ENCODE peak calls at places on chromosomes 2 and 18, in four cellular contexts. One of them, this sample, is unnamed.

GRCh38 chr18:77321823-77322805 is 72.5 kb downstream of the GALR1 start:
- DNase-seq in psoas muscle: no peak
- DNase-seq in progenitor cell of endocrine pancreas: no peak
- DNase-seq in pancreas: peak
- DNase-seq in this sample: no peak

GRCh38 chr2:37599688-37600525 is 71.5 kb downstream of the CDC42EP3 start:
- DNase-seq in psoas muscle: no peak
- DNase-seq in progenitor cell of endocrine pancreas: no peak
- DNase-seq in pancreas: no peak
- DNase-seq in this sample: no peak

GRCh38 chr2:38740851-38741541 is 10.2 kb downstream of the SRSF7 start:
- DNase-seq in psoas muscle: no peak
- DNase-seq in progenitor cell of endocrine pancreas: no peak
- DNase-seq in pancreas: no peak
- DNase-seq in this sample: no peak

GRCh38 chr18:78948221-78948620 is 31.4 kb upstream of the SALL3 start:
- DNase-seq in psoas muscle: no peak
- DNase-seq in progenitor cell of endocrine pancreas: no peak
- DNase-seq in pancreas: no peak
- DNase-seq in this sample: no peak

GRCh38 chr2:232260075-232260474 is 118.5 kb upstream of the ALPP start:
- DNase-seq in psoas muscle: no peak
- DNase-seq in progenitor cell of endocrine pancreas: no peak
- DNase-seq in pancreas: no peak
- DNase-seq in this sample: peak

GRCh38 chr18:47716632-47717185 is 213.8 kb downstream of the SMAD2 start:
- DNase-seq in psoas muscle: no peak
- DNase-seq in progenitor cell of endocrine pancreas: no peak
- DNase-seq in pancreas: no peak
- DNase-seq in this sample: no peak

GRCh38 chr2:227655454-227655853 is 11.2 kb upstream of the SCYGR5 start:
- DNase-seq in psoas muscle: no peak
- DNase-seq in progenitor cell of endocrine pancreas: no peak
- DNase-seq in pancreas: no peak
- DNase-seq in this sample: no peak

GRCh38 chr18:6476880-6477279 is 62.2 kb upstream of the L3MBTL4 start:
- DNase-seq in psoas muscle: no peak
- DNase-seq in progenitor cell of endocrine pancreas: no peak
- DNase-seq in pancreas: no peak
- DNase-seq in this sample: no peak

GRCh38 chr18:77501266-77501665 is 251.6 kb downstream of the GALR1 start:
- DNase-seq in psoas muscle: no peak
- DNase-seq in progenitor cell of endocrine pancreas: no peak
- DNase-seq in pancreas: no peak
- DNase-seq in this sample: no peak

GRCh38 chr2:207180741-207181140 is 15.0 kb upstream of the KLF7 start:
- DNase-seq in psoas muscle: no peak
- DNase-seq in progenitor cell of endocrine pancreas: no peak
- DNase-seq in pancreas: no peak
- DNase-seq in this sample: no peak

GRCh38 chr18:58195278-58195721 is 151.3 kb downstream of the NEDD4L start:
- DNase-seq in psoas muscle: no peak
- DNase-seq in progenitor cell of endocrine pancreas: no peak
- DNase-seq in pancreas: peak
- DNase-seq in this sample: peak

GRCh38 chr2:32264422-32265149 is at the start of gene NLRC4:
- DNase-seq in psoas muscle: no peak
- DNase-seq in progenitor cell of endocrine pancreas: no peak
- DNase-seq in pancreas: no peak
- DNase-seq in this sample: no peak

GRCh38 chr2:40244251-40245010 is 207.5 kb downstream of the SLC8A1 start:
- DNase-seq in psoas muscle: peak
- DNase-seq in progenitor cell of endocrine pancreas: peak
- DNase-seq in pancreas: peak
- DNase-seq in this sample: peak

GRCh38 chr2:120683701-120684100 is 52.0 kb upstream of the GLI2 start:
- DNase-seq in psoas muscle: no peak
- DNase-seq in progenitor cell of endocrine pancreas: no peak
- DNase-seq in pancreas: no peak
- DNase-seq in this sample: no peak

GRCh38 chr18:54983041-54983686 is 23.9 kb upstream of the CCDC68 start:
- DNase-seq in psoas muscle: no peak
- DNase-seq in progenitor cell of endocrine pancreas: no peak
- DNase-seq in pancreas: no peak
- DNase-seq in this sample: no peak

GRCh38 chr2:160062283-160063005 is at the start of gene PLA2R1:
- DNase-seq in psoas muscle: peak
- DNase-seq in progenitor cell of endocrine pancreas: peak
- DNase-seq in pancreas: peak
- DNase-seq in this sample: peak

GRCh38 chr2:67733517-67733916 is 329.3 kb downstream of the C1D start:
- DNase-seq in psoas muscle: no peak
- DNase-seq in progenitor cell of endocrine pancreas: no peak
- DNase-seq in pancreas: peak
- DNase-seq in this sample: peak
- TF ChIP-seq CTCF in psoas muscle: no peak
- TF ChIP-seq CTCF in progenitor cell of endocrine pancreas: peak
- TF ChIP-seq CTCF in pancreas: peak
- TF ChIP-seq CTCF in this sample: peak

GRCh38 chr2:84840306-84840705 is 40.6 kb downstream of the TRABD2A start:
- DNase-seq in psoas muscle: no peak
- DNase-seq in progenitor cell of endocrine pancreas: no peak
- DNase-seq in pancreas: no peak
- DNase-seq in this sample: no peak
- TF ChIP-seq CTCF in psoas muscle: no peak
- TF ChIP-seq CTCF in progenitor cell of endocrine pancreas: peak
- TF ChIP-seq CTCF in pancreas: no peak
- TF ChIP-seq CTCF in this sample: no peak

DNA sequence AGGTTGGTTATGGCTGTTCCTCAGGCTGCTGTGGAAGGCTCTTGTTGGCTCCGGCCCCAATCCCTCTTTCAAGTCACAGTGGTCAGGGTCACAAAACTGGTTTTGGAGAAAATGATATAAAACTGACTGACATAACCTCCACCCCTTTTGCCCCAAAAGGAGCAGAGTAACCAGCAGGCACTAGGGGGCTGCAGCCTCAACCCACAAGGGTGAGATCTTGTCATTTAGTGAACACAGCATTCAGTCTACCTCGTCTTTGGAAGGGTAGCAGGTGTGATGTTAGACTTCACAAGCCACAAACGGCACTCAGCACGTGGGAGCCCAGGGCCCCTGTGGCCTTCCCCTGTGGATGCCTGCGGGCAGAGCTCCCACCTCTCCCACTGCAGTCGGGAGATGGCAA is 372.1 kb upstream of the MYT1L start:
- DNase-seq in psoas muscle: no peak
- DNase-seq in progenitor cell of endocrine pancreas: no peak
- DNase-seq in pancreas: no peak
- DNase-seq in this sample: no peak
- TF ChIP-seq CTCF in psoas muscle: no peak
- TF ChIP-seq CTCF in progenitor cell of endocrine pancreas: no peak
- TF ChIP-seq CTCF in pancreas: no peak
- TF ChIP-seq CTCF in this sample: no peak

DNA sequence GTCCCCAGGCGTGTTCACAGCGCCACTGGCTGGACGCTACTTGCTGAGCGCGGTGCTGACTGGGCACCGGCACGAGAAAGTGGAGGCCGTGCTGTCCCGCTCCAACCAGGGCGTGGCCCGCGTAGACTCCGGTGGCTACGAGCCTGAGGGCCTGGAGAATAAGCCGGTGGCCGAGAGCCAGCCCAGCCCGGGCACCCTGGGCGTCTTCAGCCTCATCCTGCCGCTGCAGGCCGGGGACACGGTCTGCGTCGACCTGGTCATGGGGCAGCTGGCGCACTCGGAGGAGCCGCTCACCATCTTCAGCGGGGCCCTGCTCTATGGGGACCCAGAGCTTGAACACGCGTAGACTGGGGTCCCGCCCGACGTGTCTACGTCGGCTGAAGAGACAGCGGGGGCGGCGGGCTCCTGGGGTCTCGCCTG is 892 bp upstream of the KHK start:
- DNase-seq in psoas muscle: peak
- DNase-seq in progenitor cell of endocrine pancreas: no peak
- DNase-seq in pancreas: peak
- DNase-seq in this sample: peak
- TF ChIP-seq CTCF in psoas muscle: peak
- TF ChIP-seq CTCF in progenitor cell of endocrine pancreas: no peak
- TF ChIP-seq CTCF in pancreas: no peak
- TF ChIP-seq CTCF in this sample: no peak

GRCh38 chr2:10707831-10708230 is 13.6 kb upstream of the ATP6V1C2 start:
- DNase-seq in psoas muscle: no peak
- DNase-seq in progenitor cell of endocrine pancreas: no peak
- DNase-seq in pancreas: no peak
- DNase-seq in this sample: no peak

GRCh38 chr2:10712186-10712809 is 9.1 kb upstream of the ATP6V1C2 start:
- DNase-seq in psoas muscle: no peak
- DNase-seq in progenitor cell of endocrine pancreas: no peak
- DNase-seq in pancreas: no peak
- DNase-seq in this sample: no peak

GRCh38 chr2:10704034-10704594 is 14.3 kb upstream of the NOL10 start:
- DNase-seq in psoas muscle: no peak
- DNase-seq in progenitor cell of endocrine pancreas: no peak
- DNase-seq in pancreas: no peak
- DNase-seq in this sample: no peak

GRCh38 chr2:10706033-10706432 is 15.4 kb upstream of the ATP6V1C2 start:
- DNase-seq in psoas muscle: no peak
- DNase-seq in progenitor cell of endocrine pancreas: no peak
- DNase-seq in pancreas: no peak
- DNase-seq in this sample: no peak

GRCh38 chr2:10709290-10709939 is 12.0 kb upstream of the ATP6V1C2 start:
- DNase-seq in psoas muscle: no peak
- DNase-seq in progenitor cell of endocrine pancreas: no peak
- DNase-seq in pancreas: no peak
- DNase-seq in this sample: peak
- TF ChIP-seq CTCF in psoas muscle: no peak
- TF ChIP-seq CTCF in progenitor cell of endocrine pancreas: no peak
- TF ChIP-seq CTCF in pancreas: no peak
- TF ChIP-seq CTCF in this sample: no peak